ENCODE peak calls at places on chromosomes 3 and 15, in ten cellular contexts. G is endodermal cell, E is OCI-LY7, F is tibial nerve, H is caudate nucleus, B is sigmoid colon, X is A673, Q is tibial artery, S is stomach, N is esophagus muscularis mucosa. Z is an unnamed sample.

GRCh38 chr3:177523072-177523675 is 325.9 kb upstream of the TBL1XR1 start:
- DNase-seq in G (no peak), E (no peak), F (no peak), H (no peak), B (no peak), X (no peak), Q (no peak), S (no peak), N (no peak), Z (no peak)

GRCh38 chr3:139774570-139775302 is 97.0 kb upstream of the NMNAT3 start:
- DNase-seq in G (peak; percentile 90), E (no peak), F (no peak), H (no peak), B (no peak), X (no peak), Q (no peak), S (no peak), N (no peak), Z (no peak)

GRCh38 chr3:171827836-171828458 is 15.2 kb upstream of the TMEM212 start:
- DNase-seq in G (no peak), E (no peak), F (no peak), H (no peak), B (no peak), X (no peak), Q (no peak), S (no peak), N (no peak), Z (no peak)

GRCh38 chr15:78438595-78439285 is 724 bp downstream of the IREB2 start:
- DNase-seq in G (peak; percentile 68), E (peak; percentile 58), F (no peak), H (no peak), B (no peak), X (peak; percentile 44), Q (no peak), S (no peak), N (no peak), Z (peak; percentile 43)

GRCh38 chr3:49910409-49911123 is 6.9 kb upstream of the MST1R start:
- DNase-seq in G (peak; percentile 89), E (no peak), F (no peak), H (peak; percentile 24), B (no peak), X (no peak), Q (no peak), S (no peak), N (no peak), Z (no peak)

GRCh38 chr3:22010997-22011396 is 260.0 kb upstream of the ZNF385D start:
- DNase-seq in G (no peak), E (no peak), F (no peak), H (no peak), B (no peak), X (no peak), Q (no peak), S (no peak), N (no peak), Z (no peak)

GRCh38 chr3:52232279-52233107 is 6.5 kb downstream of the TWF2 start:
- DNase-seq in G (peak; percentile 74), E (no peak), F (no peak), H (no peak), B (no peak), X (no peak), Q (peak; percentile 37), S (no peak), N (no peak), Z (no peak)

GRCh38 chr3:112629425-112629824 is 11.5 kb downstream of the CCDC80 start:
- DNase-seq in G (peak; percentile 75), E (no peak), F (peak; percentile 67), H (no peak), B (peak; percentile 94), X (peak; percentile 81), Q (peak; percentile 79), S (no peak), N (no peak), Z (no peak)

GRCh38 chr3:177816667-177817208 is 619.5 kb upstream of the TBL1XR1 start:
- DNase-seq in G (no peak), E (peak; percentile 4), F (no peak), H (no peak), B (no peak), X (peak; percentile 26), Q (no peak), S (no peak), N (no peak), Z (no peak)

GRCh38 chr3:125150525-125151436 is 61.8 kb downstream of the SLC12A8 start:
- DNase-seq in G (peak; percentile 91), E (peak; percentile 68), F (peak; percentile 64), H (no peak), B (no peak), X (peak; percentile 77), Q (no peak), S (peak; percentile 46), N (no peak), Z (no peak)

GRCh38 chr3:34256021-34256420 is 457.6 kb downstream of the PDCD6IP start:
- DNase-seq in G (no peak), E (no peak), F (no peak), H (no peak), B (no peak), X (peak; percentile 86), Q (no peak), S (no peak), N (no peak), Z (no peak)

GRCh38 chr15:68982002-68982401 is 32.5 kb upstream of the NOX5 start:
- DNase-seq in G (no peak), E (no peak), F (no peak), H (no peak), B (no peak), X (no peak), Q (no peak), S (no peak), N (no peak), Z (no peak)

GRCh38 chr15:68983821-68984517 is 30.5 kb upstream of the NOX5 start:
- DNase-seq in G (no peak), E (no peak), F (no peak), H (no peak), B (no peak), X (no peak), Q (no peak), S (no peak), N (no peak), Z (no peak)

GRCh38 chr15:68979036-68979435 is 35.5 kb upstream of the NOX5 start:
- DNase-seq in G (no peak), E (no peak), F (no peak), H (no peak), B (no peak), X (no peak), Q (no peak), S (no peak), N (no peak), Z (no peak)

GRCh38 chr15:68982976-68983550 is 31.4 kb upstream of the NOX5 start:
- DNase-seq in G (no peak), E (no peak), F (no peak), H (no peak), B (no peak), X (no peak), Q (no peak), S (no peak), N (no peak), Z (no peak)

DNA sequence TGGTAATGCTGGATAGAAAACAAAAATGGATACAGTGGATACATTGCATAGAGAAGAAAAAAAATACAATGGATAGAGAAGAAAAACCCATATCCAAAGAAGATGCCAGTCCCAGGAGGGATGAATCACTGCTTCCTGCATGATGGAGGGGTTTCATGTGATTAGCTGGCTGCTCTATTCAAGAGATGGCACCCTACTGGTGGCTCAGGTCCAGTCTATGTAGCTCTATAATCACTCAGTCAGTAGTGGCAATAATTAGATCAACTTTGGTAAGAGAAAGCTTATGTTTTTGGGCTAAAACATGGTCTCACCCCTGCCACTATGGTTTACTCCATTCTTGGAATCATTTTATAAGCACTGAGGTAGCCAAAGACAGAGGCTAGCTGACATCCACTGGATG is 33.7 kb upstream of the NOX5 start:
- DNase-seq in G (no peak), E (no peak), F (no peak), H (no peak), B (no peak), X (peak; percentile 93), Q (no peak), S (no peak), N (no peak), Z (no peak)
- H3K27ac ChIP-seq in G (no peak overlapping the region), E (no peak overlapping the region), F (no peak overlapping the region), H (no peak overlapping the region), B (no peak overlapping the region), X (no peak overlapping the region), Q (no peak overlapping the region), S (no peak overlapping the region), N (no peak overlapping the region), Z (no peak overlapping the region)

GRCh38 chr15:99145005-99145404 is 40.1 kb downstream of the SYNM start:
- DNase-seq in G (peak; percentile 43), E (no peak), F (no peak), H (no peak), B (no peak), X (no peak), Q (no peak), S (no peak), N (no peak), Z (no peak)

GRCh38 chr15:99145778-99146177 is 40.9 kb downstream of the SYNM start:
- DNase-seq in G (peak; percentile 43), E (no peak), F (no peak), H (no peak), B (no peak), X (no peak), Q (no peak), S (no peak), N (no peak), Z (no peak)

GRCh38 chr15:99149366-99149765 is 44.5 kb downstream of the SYNM start:
- DNase-seq in G (peak; percentile 46), E (no peak), F (no peak), H (no peak), B (no peak), X (no peak), Q (no peak), S (no peak), N (no peak), Z (no peak)

GRCh38 chr15:99148851-99149276 is 44.0 kb downstream of the SYNM start:
- DNase-seq in G (peak; percentile 49), E (no peak), F (no peak), H (no peak), B (peak; percentile 77), X (no peak), Q (no peak), S (no peak), N (no peak), Z (no peak)

GRCh38 chr15:99146661-99147060 is 41.8 kb downstream of the SYNM start:
- DNase-seq in G (peak; percentile 12), E (no peak), F (no peak), H (no peak), B (no peak), X (no peak), Q (no peak), S (no peak), N (no peak), Z (no peak)
- H3K27ac ChIP-seq in G (no peak overlapping the region), E (no peak overlapping the region), F (no peak overlapping the region), H (no peak overlapping the region), B (peak overlapping the region; percentile 90), X (no peak overlapping the region), Q (no peak overlapping the region), S (no peak overlapping the region), N (peak overlapping the region; percentile 98), Z (no peak overlapping the region)

GRCh38 chr3:16481570-16481897 is 32.0 kb downstream of the RFTN1 start:
- DNase-seq in G (no peak), E (no peak), F (no peak), H (no peak), B (no peak), X (peak; percentile 40), Q (no peak), S (no peak), N (no peak), Z (no peak)
- H3K27ac ChIP-seq in G (no peak overlapping the region), E (peak overlapping the region; percentile 77), F (no peak overlapping the region), H (no peak overlapping the region), B (no peak overlapping the region), X (no peak overlapping the region), Q (peak overlapping the region; percentile 10), S (peak overlapping the region; percentile 49), N (peak overlapping the region; percentile 30), Z (no peak overlapping the region)

GRCh38 chr15:39720721-39721611 is 61.7 kb downstream of the FSIP1 start:
- DNase-seq in G (no peak), E (no peak), F (no peak), H (no peak), B (no peak), X (no peak), Q (no peak), S (no peak), N (no peak), Z (no peak)
- H3K27ac ChIP-seq in G (no peak overlapping the region), E (no peak overlapping the region), F (no peak overlapping the region), H (no peak overlapping the region), B (no peak overlapping the region), X (no peak overlapping the region), Q (no peak overlapping the region), S (no peak overlapping the region), N (no peak overlapping the region), Z (no peak overlapping the region)